ENCODE peak calls at places on chromosomes 6 and 20, in five cellular contexts. U is CD4-positive, alpha-beta T cell; N is stimulated activated CD8-positive, alpha-beta memory T cell treated with anti-CD3 and anti-CD28 coated beads, Interleukin-12 subunit alpha, Interleukin-12 subunit beta, amount 100 ng/mL, for 4 hours; G is GM04504; B is activated naive CD4-positive, alpha-beta T cell treated with anti-CD3 and anti-CD28 coated beads for 36 hours. X is an unnamed sample.

GRCh38 chr20:3146732-3147341 is 12.8 kb downstream of the FASTKD5 start:
- DNase-seq in U (no peak), B (no peak), G (no peak), N (no peak), X (no peak)

GRCh38 chr6:6704423-6705060 is 116.0 kb downstream of the LY86 start:
- DNase-seq in N (no peak), G (no peak), U (no peak), B (no peak), X (no peak)

GRCh38 chr6:7172605-7173185 is 64.9 kb downstream of the RREB1 start:
- DNase-seq in U (no peak), B (no peak), G (no peak), N (no peak), X (peak; percentile 62)

GRCh38 chr20:35144694-35145093 is 2.4 kb downstream of the EDEM2 start:
- DNase-seq in U (no peak), G (no peak), N (no peak), B (no peak), X (no peak)

GRCh38 chr20:62580052-62580451 is 62.3 kb upstream of the SLCO4A1 start:
- DNase-seq in N (no peak), G (no peak), B (no peak), U (no peak), X (no peak)

GRCh38 chr6:63441266-63441956 is 121.6 kb upstream of the LGSN start:
- DNase-seq in U (no peak), B (no peak), G (no peak), N (no peak), X (no peak)

GRCh38 chr6:12293931-12294800 is 4.0 kb downstream of the EDN1 start:
- DNase-seq in U (no peak), N (no peak), B (no peak), G (no peak), X (no peak)

GRCh38 chr6:96394727-96395126 is 126.9 kb upstream of the UFL1 start:
- DNase-seq in U (no peak), B (no peak), G (no peak), N (no peak), X (no peak)

GRCh38 chr20:33130553-33130952 is 37.4 kb upstream of the BPIFA2 start:
- DNase-seq in N (no peak), B (no peak), G (peak; percentile 79), U (no peak), X (peak; percentile 98)

GRCh38 chr20:44079291-44079690 is 107.7 kb downstream of the JPH2 start:
- DNase-seq in B (no peak), U (no peak), G (no peak), N (no peak), X (no peak)

X was measured in GM04503.